ENCODE peak calls at places on chromosomes 16 and 17, in eight cellular contexts. S, F, U, V, L, K, E and Q are unnamed samples. For H3K4me1, the result is how much of the 10 kb centered on the place peaks cover.

GRCh38 chr16:9489823-9490467 is 398.5 kb downstream of the HAPSTR1 start:
- DNase-seq in V (no peak), K (no peak), U (peak), S (no peak), E (peak), F (no peak), L (no peak), Q (no peak)

GRCh38 chr17:48258317-48258716 is 150.8 kb downstream of the SNX11 start:
- DNase-seq in L (no peak), K (no peak), E (no peak), S (no peak), U (no peak), V (no peak), F (no peak), Q (no peak)

GRCh38 chr17:57432507-57433277 is 176.4 kb downstream of the MSI2 start:
- DNase-seq in U (no peak), L (no peak), V (no peak), F (no peak), E (no peak), K (no peak), S (no peak), Q (no peak)

GRCh38 chr16:88957887-88958577 is 19.0 kb downstream of the CBFA2T3 start:
- DNase-seq in V (no peak), S (no peak), U (peak), E (no peak), L (no peak), K (peak), F (no peak), Q (peak)

GRCh38 chr16:81537721-81538561 is 93.3 kb downstream of the CMIP start:
- DNase-seq in L (no peak), V (no peak), S (no peak), E (no peak), K (no peak), U (no peak), F (peak), Q (no peak)

GRCh38 chr17:79645022-79645776 is 34.3 kb upstream of the RBFOX3 start:
- DNase-seq in U (no peak), V (no peak), L (peak), F (peak), S (no peak), K (peak), E (no peak), Q (no peak)

GRCh38 chr16:22265351-22265750 is 31.9 kb upstream of the POLR3E start:
- DNase-seq in E (no peak), F (no peak), K (no peak), S (no peak), U (no peak), V (no peak), L (no peak), Q (no peak)

GRCh38 chr16:88298166-88298881 is 84.4 kb upstream of the ZNF469 start:
- DNase-seq in E (no peak), F (no peak), V (no peak), S (peak), L (no peak), U (peak), K (no peak), Q (peak)

GRCh38 chr17:57135026-57135747 is 50.1 kb downstream of the AKAP1 start:
- DNase-seq in L (no peak), E (no peak), U (no peak), K (no peak), F (no peak), S (no peak), V (no peak), Q (no peak)

GRCh38 chr17:9256944-9257629 is 235.8 kb downstream of the NTN1 start:
- DNase-seq in V (no peak), S (no peak), L (no peak), K (no peak), F (no peak), U (no peak), E (no peak), Q (no peak)

GRCh38 chr17:59752446-59752845 is 45.0 kb downstream of the VMP1 start:
- DNase-seq in L (no peak), E (no peak), V (no peak), K (no peak), F (no peak), S (no peak), U (no peak), Q (no peak)

GRCh38 chr16:3665508-3665907 is 11.0 kb downstream of the DNASE1 start:
- DNase-seq in F (no peak), V (no peak), S (peak), U (no peak), K (no peak), L (no peak), E (no peak), Q (no peak)

GRCh38 chr16:71610447-71610846 is 15.5 kb upstream of the MARVELD3 start:
- DNase-seq in U (no peak), S (no peak), L (no peak), K (no peak), E (no peak), F (no peak), V (no peak), Q (no peak)

GRCh38 chr16:66537236-66537635 is 12.7 kb downstream of the TK2 start:
- DNase-seq in S (no peak), F (no peak), U (no peak), K (no peak), V (no peak), L (no peak), E (no peak), Q (no peak)

GRCh38 chr17:15414502-15415348 is 52.7 kb downstream of the CDRT4 start:
- DNase-seq in L (no peak), U (peak), E (peak), K (peak), V (no peak), S (no peak), F (peak), Q (peak)

GRCh38 chr16:67084345-67085028 is 25.3 kb upstream of the PHAF1 start:
- DNase-seq in K (no peak), L (no peak), S (no peak), F (no peak), V (no peak), E (no peak), U (no peak), Q (no peak)

GRCh38 chr17:47338026-47338425 is 14.3 kb downstream of the EFCAB13 start:
- DNase-seq in V (no peak), K (no peak), F (no peak), U (no peak), L (no peak), E (no peak), S (no peak), Q (no peak)

GRCh38 chr17:36598951-36599401 is 2.4 kb upstream of the MRM1 start:
- DNase-seq in E (no peak), V (no peak), S (no peak), K (no peak), F (peak), L (no peak), U (no peak), Q (no peak)

GRCh38 chr17:45735488-45735887 is 48.6 kb upstream of the CRHR1 start:
- DNase-seq in L (no peak), U (no peak), S (no peak), F (no peak), K (no peak), E (no peak), V (no peak), Q (no peak)

GRCh38 chr17:72122336-72122667 is 1.5 kb downstream of the SOX9 start:
- DNase-seq in E (no peak), L (no peak), S (no peak), F (no peak), V (no peak), U (no peak), K (no peak), Q (no peak)

GRCh38 chr16:22023505-22023904 is 15.6 kb downstream of the MOSMO start:
- DNase-seq in E (no peak), F (no peak), S (no peak), U (no peak), V (no peak), L (no peak), K (no peak), Q (no peak)

GRCh38 chr16:58506241-58507194 is 6.6 kb downstream of the NDRG4 start:
- DNase-seq in U (peak), E (no peak), V (no peak), S (no peak), L (peak), K (no peak), F (no peak), Q (peak)

DNA sequence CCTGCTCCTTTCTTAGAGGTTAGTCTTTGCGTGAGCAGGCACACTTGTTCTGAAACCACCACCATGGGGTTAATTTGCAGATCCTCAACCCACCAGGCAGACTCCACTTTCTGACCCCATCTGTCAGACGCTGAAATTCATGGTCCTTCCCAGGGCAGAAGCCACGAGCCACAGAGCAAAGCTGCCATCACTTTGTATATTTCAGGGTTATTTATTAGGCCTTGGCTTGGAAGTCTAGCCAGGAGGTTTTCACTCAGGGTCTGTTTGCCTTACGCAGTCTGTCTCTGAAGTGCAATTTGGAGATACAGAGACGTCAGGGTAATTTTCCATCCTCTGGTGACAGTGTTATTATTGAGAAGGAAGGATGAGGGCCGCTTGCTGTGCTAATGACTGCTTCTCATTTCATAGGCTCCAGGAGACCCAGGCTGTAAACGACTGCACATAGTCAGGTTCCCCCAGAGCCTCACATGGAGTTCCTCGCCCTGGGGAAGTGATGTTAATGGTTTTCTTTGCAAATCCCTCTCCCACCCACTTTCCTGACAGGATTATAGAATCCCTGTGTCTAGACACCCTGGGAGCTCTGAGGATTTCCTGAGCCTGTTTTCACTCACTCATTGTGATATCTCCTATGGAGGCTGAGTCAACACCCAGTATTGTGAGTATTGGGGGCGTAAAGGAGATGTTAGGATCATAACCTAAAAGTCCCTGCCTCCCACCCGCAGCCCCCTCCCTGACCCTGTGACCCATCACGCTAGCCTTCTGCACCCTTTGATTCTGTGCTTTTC is 269.0 kb downstream of the ABCC12 start:
- DNase-seq in U (no peak), K (no peak), V (no peak), F (no peak), S (no peak), E (no peak), L (no peak), Q (no peak)
- H3K4me1 ChIP-seq in U (under half), K (under half), V (under half), F (under half), S (under half), E (under half), L (under half), Q (under half)

GRCh38 chr17:49703557-49704277 is 4.0 kb downstream of the SLC35B1 start:
- DNase-seq in K (no peak), F (no peak), U (peak), V (no peak), S (no peak), E (no peak), L (no peak), Q (no peak)
- TF ChIP-seq CTCF in K (no peak), F (peak), U (peak), V (peak), S (peak), E (peak), L (peak), Q (peak)

GRCh38 chr17:17106716-17107115 is 64.5 kb downstream of the MPRIP start:
- DNase-seq in E (peak), V (no peak), F (no peak), U (no peak), L (no peak), K (no peak), S (no peak), Q (no peak)
- H3K27ac ChIP-seq in E (peak), V (peak), F (peak), U (peak), L (no peak), K (peak), S (peak), Q (peak)

GRCh38 chr17:81332949-81333570 is 38.0 kb upstream of the SLC38A10 start:
- DNase-seq in V (no peak), F (no peak), U (no peak), E (no peak), L (no peak), S (no peak), K (no peak), Q (no peak)
- H3K4me1 ChIP-seq in V (under half), F (under half), U (under half), E (under half), L (under half), S (under half), K (under half), Q (half or more)

GRCh38 chr16:733382-734207 is 6.7 kb downstream of the HAGHL start:
- DNase-seq in K (no peak), E (no peak), S (peak), U (no peak), V (no peak), L (no peak), F (no peak), Q (no peak)
- TF ChIP-seq CTCF in K (no peak), E (peak), S (no peak), U (peak), V (no peak), L (no peak), F (peak), Q (peak)

GRCh38 chr17:50191070-50192045 is 10.1 kb downstream of the COL1A1 start:
- DNase-seq in V (no peak), K (no peak), U (no peak), S (no peak), F (no peak), E (no peak), L (no peak), Q (no peak)
- H3K27ac ChIP-seq in V (no peak), K (no peak), U (peak), S (no peak), F (no peak), E (no peak), L (no peak), Q (no peak)

GRCh38 chr16:14392960-14393359 is 237.1 kb downstream of the PARN start:
- DNase-seq in E (no peak), F (no peak), U (no peak), K (no peak), L (no peak), V (no peak), S (no peak), Q (no peak)

GRCh38 chr16:14389359-14389758 is 240.7 kb downstream of the PARN start:
- DNase-seq in F (no peak), V (no peak), U (no peak), L (no peak), S (no peak), K (no peak), E (no peak), Q (no peak)

GRCh38 chr16:14386115-14386514 is 243.9 kb downstream of the PARN start:
- DNase-seq in K (no peak), V (no peak), E (no peak), U (no peak), L (no peak), F (no peak), S (no peak), Q (no peak)

GRCh38 chr16:14384745-14385144 is 245.3 kb downstream of the PARN start:
- DNase-seq in S (no peak), E (no peak), K (no peak), U (no peak), V (no peak), F (no peak), L (no peak), Q (no peak)

GRCh38 chr16:14388243-14388642 is 241.8 kb downstream of the PARN start:
- DNase-seq in S (no peak), F (no peak), U (no peak), V (no peak), L (no peak), E (no peak), K (no peak), Q (no peak)
- H3K4me1 ChIP-seq in S (under half), F (under half), U (under half), V (under half), L (under half), E (under half), K (under half), Q (under half)

DNA sequence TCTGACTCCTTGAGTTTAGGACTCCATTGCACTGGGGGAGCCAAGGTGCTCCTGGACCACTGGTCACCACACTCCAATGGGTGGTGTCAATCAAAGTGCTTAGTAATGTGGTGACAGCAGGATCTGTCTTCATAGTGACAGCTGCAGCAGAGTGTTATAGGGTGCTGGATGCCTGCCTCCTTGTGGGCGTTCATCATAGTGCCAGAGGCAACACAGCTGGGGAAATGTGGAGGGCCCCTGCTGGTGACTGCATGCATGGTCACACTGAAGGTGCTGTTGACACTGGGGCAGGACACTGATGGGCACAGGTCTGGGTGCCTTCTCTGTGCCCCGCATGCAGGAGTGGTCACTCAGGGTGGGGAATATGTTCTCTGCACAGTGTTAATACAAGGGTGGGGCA is 177.5 kb upstream of the CDH8 start:
- DNase-seq in L (no peak), S (no peak), E (no peak), K (no peak), U (no peak), F (no peak), V (no peak), Q (no peak)
- TF ChIP-seq CTCF in L (no peak), S (no peak), E (no peak), K (no peak), U (no peak), F (no peak), V (no peak), Q (no peak)

GRCh38 chr16:11757671-11758545 is 15.3 kb upstream of the TXNDC11 start:
- DNase-seq in S (no peak), K (no peak), U (no peak), E (no peak), L (no peak), F (no peak), V (no peak), Q (no peak)
- H3K27ac ChIP-seq in S (peak), K (no peak), U (no peak), E (no peak), L (peak), F (peak), V (no peak), Q (no peak)

GRCh38 chr17:62058611-62059010 is 6.5 kb downstream of the MED13 start:
- DNase-seq in V (no peak), F (no peak), L (no peak), S (no peak), K (no peak), U (no peak), E (no peak), Q (no peak)
- H3K4me1 ChIP-seq in V (under half), F (half or more), L (half or more), S (under half), K (half or more), U (half or more), E (half or more), Q (half or more)